ENCODE peak calls at places on chromosomes 12 and 14, in four cellular contexts. P is OCI-LY7; Q is CD8-positive, alpha-beta memory T cell; H is aorta. Z is an unnamed sample.

GRCh38 chr12:130714091-130714590 is 2.0 kb downstream of the RIMBP2 start:
- DNase-seq in Q (no peak), H (no peak), P (no peak), Z (no peak)

GRCh38 chr14:100850841-100851585 is 25.1 kb downstream of the MEG3 start:
- DNase-seq in H (peak; percentile 80), Q (peak; percentile 82), P (peak; percentile 67), Z (peak; percentile 76)

GRCh38 chr12:2614341-2614740 is 180.4 kb upstream of the FKBP4 start:
- DNase-seq in Q (no peak), H (peak; percentile 1), P (no peak), Z (no peak)

GRCh38 chr12:10364839-10365681 is 24.8 kb downstream of the KLRK1 start:
- DNase-seq in P (peak; percentile 91), H (peak; percentile 62), Q (peak; percentile 83), Z (peak; percentile 20)

GRCh38 chr12:58633479-58633878 is 286.8 kb downstream of the LRIG3 start:
- DNase-seq in Q (no peak), P (no peak), H (no peak), Z (no peak)

GRCh38 chr12:27291862-27292261 is 40.8 kb upstream of the BMAL2 start:
- DNase-seq in P (no peak), Q (no peak), H (no peak), Z (no peak)

GRCh38 chr12:121590476-121591143 is 9.8 kb upstream of the KDM2B start:
- DNase-seq in P (peak; percentile 76), Q (peak; percentile 87), H (no peak), Z (peak; percentile 83)

GRCh38 chr12:103928736-103929050 is 1.5 kb upstream of the HSP90B1 start:
- DNase-seq in P (peak; percentile 74), Q (peak; percentile 69), H (peak; percentile 64), Z (no peak)

GRCh38 chr12:55909513-55909884 is 18.2 kb downstream of the PYM1 start:
- DNase-seq in Q (no peak), P (no peak), H (no peak), Z (no peak)

GRCh38 chr14:75442642-75443041 is 14.8 kb downstream of the JDP2 start:
- DNase-seq in Q (no peak), P (no peak), H (no peak), Z (no peak)

GRCh38 chr12:92745874-92746553 is 43.2 kb downstream of the PLEKHG7 start:
- DNase-seq in P (no peak), Q (no peak), H (peak; percentile 94), Z (no peak)

GRCh38 chr14:68000516-68000915 is 180.9 kb downstream of the RAD51B start:
- DNase-seq in H (no peak), Q (no peak), P (no peak), Z (no peak)

GRCh38 chr12:93850476-93850875 is 173.3 kb downstream of the CRADD start:
- DNase-seq in Q (no peak), H (no peak), P (no peak), Z (no peak)

GRCh38 chr12:75097003-75097402 is 112.6 kb downstream of the KCNC2 start:
- DNase-seq in Q (no peak), P (no peak), H (no peak), Z (no peak)

GRCh38 chr12:52836042-52836466 is 1.9 kb upstream of the KRT79 start:
- DNase-seq in Q (peak; percentile 58), P (no peak), H (peak; percentile 37), Z (no peak)

GRCh38 chr12:14771651-14772137 is 31.6 kb downstream of the WBP11 start:
- DNase-seq in H (no peak), P (peak; percentile 65), Q (peak; percentile 78), Z (peak; percentile 80)

GRCh38 chr12:2417761-2418160 is 365.0 kb downstream of the CACNA1C start:
- DNase-seq in H (no peak), Q (no peak), P (no peak), Z (no peak)

GRCh38 chr12:15829949-15830348 is 40.8 kb upstream of the EPS8 start:
- DNase-seq in P (no peak), Q (no peak), H (no peak), Z (no peak)

GRCh38 chr12:121050725-121051124 is 11.7 kb upstream of the OASL start:
- DNase-seq in P (no peak), H (no peak), Q (no peak), Z (no peak)

GRCh38 chr12:107666009-107666408 is 19.6 kb upstream of the PWP1 start:
- DNase-seq in P (no peak), Q (no peak), H (no peak), Z (no peak)

GRCh38 chr12:131702573-131702877 is 8.4 kb upstream of the SFSWAP start:
- DNase-seq in Q (no peak), P (no peak), H (no peak), Z (no peak)

GRCh38 chr12:121578230-121579189 is 2.3 kb downstream of the KDM2B start:
- DNase-seq in H (peak; percentile 64), Q (peak; percentile 59), P (peak; percentile 24), Z (peak; percentile 28)

GRCh38 chr12:92136883-92137582 is 8.6 kb downstream of the BTG1 start:
- DNase-seq in Q (no peak), P (peak; percentile 38), H (no peak), Z (peak; percentile 34)

GRCh38 chr14:103302966-103303365 is 31.1 kb upstream of the EIF5 start:
- DNase-seq in H (no peak), P (no peak), Q (no peak), Z (no peak)

GRCh38 chr14:71483154-71483553 is 449.1 kb upstream of the RGS6 start:
- DNase-seq in Q (no peak), P (no peak), H (no peak), Z (no peak)

GRCh38 chr14:31777312-31777711 is 216.1 kb downstream of the NUBPL start:
- DNase-seq in Q (no peak), P (no peak), H (no peak), Z (no peak)

GRCh38 chr12:52614381-52615207 is 3.8 kb downstream of the KRT73 start:
- DNase-seq in H (no peak), P (no peak), Q (no peak), Z (no peak)

GRCh38 chr14:83991666-83992065 is 1538.3 kb upstream of the FLRT2 start:
- DNase-seq in P (no peak), Q (no peak), H (no peak), Z (no peak)

GRCh38 chr12:62259993-62260732 is at the start of gene USP15:
- DNase-seq in H (peak; percentile 98), Q (peak; percentile 98), P (peak; percentile 98), Z (peak; percentile 95)

GRCh38 chr12:62260733-62261683 is 804 bp downstream of the USP15 start:
- DNase-seq in Q (peak; percentile 69), H (peak; percentile 48), P (peak; percentile 88), Z (peak; percentile 76)

GRCh38 chr12:62263956-62264355 is 3.8 kb downstream of the USP15 start:
- DNase-seq in H (no peak), Q (no peak), P (no peak), Z (no peak)

GRCh38 chr12:62259311-62259992 is 752 bp upstream of the USP15 start:
- DNase-seq in Q (no peak), H (no peak), P (peak; percentile 39), Z (no peak)

DNA sequence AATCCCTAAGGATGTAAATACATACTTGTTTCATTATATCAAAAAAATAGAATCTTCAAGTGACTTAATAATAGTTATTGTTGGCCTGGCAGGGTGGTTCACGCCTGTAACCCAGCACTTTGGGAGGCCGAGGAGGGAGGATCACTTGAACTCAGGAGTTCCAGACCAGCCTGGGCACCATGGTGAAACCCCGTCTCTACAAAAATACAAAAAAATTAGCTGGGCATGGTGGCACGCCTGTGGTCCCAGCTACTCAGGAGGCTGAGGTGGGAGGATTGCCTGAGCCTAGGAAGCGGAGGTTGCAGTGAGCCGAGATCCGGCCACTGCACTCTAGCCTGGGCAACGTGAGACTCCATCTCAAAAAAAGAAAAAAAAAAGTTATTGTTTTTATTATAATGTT is 1.7 kb downstream of the USP15 start:
- DNase-seq in Q (no peak), H (no peak), P (no peak), Z (no peak)
- H3K4me3 ChIP-seq in Q (peak overlapping the region; percentile 93), H (peak overlapping the region; percentile 26), P (peak overlapping the region; percentile 92), Z (peak overlapping the region; percentile 96)

GRCh38 chr12:34344851-34345522 is 322.7 kb downstream of the ALG10 start:
- DNase-seq in P (no peak), H (no peak), Q (no peak), Z (no peak)

GRCh38 chr12:34341362-34341733 is 319.1 kb downstream of the ALG10 start:
- DNase-seq in Q (no peak), H (no peak), P (no peak), Z (no peak)

GRCh38 chr12:34342048-34342447 is 319.8 kb downstream of the ALG10 start:
- DNase-seq in P (no peak), H (no peak), Q (no peak), Z (no peak)

GRCh38 chr12:34343766-34344165 is 321.5 kb downstream of the ALG10 start:
- DNase-seq in H (no peak), Q (no peak), P (no peak), Z (no peak)

DNA sequence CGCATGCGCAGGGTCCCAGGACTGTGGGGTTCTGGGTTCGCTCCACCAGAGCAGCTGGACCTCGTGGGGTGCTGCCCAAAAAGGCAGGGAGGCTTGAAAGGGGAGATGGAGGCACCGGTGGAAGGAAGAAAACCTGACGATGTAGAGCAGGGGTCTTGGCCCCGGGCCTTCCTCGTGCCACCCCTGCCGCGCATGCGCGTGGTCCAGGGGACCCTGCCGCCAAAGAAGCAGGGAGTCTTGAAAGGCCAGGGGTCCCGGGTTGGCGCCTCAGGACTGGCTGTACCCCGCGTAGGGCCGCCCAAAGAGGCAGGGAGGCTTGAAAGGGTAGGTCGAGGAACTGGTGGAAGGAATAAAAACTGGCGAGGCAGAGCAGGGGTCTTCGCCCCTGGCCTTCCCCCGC is 321.0 kb downstream of the ALG10 start:
- DNase-seq in P (no peak), Q (no peak), H (no peak), Z (no peak)
- H3K9me3 ChIP-seq in P (no peaks in the 10 kb centered on the region), Q (no peaks in the 10 kb centered on the region), H (no peaks in the 10 kb centered on the region), Z (peaks cover 75% of the 10 kb centered on the region)

DNA sequence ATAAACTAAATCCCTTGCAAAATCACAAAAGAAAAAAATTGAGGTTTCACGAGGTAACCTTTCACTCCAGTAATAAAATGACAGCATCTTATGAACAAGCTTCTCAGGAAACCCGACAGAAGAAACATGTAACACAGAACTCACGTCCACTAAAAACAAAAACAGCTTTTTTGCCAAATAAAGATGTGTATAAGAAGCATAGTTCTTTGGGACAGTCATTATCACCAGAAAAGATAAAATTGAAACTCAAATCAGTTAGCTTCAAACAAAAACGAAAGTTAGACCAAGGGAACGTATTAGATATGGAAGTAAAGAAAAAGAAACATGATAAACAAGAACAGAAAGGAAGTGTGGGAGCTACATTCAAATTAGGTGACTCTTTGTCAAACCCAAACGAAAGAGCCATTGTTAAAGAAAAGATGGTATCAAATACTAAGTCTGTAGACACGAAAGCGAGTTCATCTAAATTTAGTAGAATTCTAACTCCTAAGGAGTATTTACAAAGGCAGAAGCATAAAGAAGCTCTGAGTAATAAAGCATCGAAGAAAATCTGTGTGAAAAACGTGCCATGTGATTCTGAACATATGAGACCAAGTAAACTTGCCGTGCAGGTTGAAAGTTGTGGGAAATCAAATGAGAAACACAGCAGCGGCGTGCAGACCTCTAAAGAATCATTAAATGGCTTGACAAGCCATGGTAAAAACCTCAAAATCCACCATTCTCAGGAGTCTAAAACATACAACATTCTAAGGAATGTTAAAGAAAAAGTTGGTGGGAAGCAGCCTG is 25.8 kb downstream of the RESF1 start:
- DNase-seq in H (no peak), Q (no peak), P (no peak), Z (no peak)
- H3K4me3 ChIP-seq in H (no peak overlapping the region), Q (no peak overlapping the region), P (no peak overlapping the region), Z (no peak overlapping the region)

DNA sequence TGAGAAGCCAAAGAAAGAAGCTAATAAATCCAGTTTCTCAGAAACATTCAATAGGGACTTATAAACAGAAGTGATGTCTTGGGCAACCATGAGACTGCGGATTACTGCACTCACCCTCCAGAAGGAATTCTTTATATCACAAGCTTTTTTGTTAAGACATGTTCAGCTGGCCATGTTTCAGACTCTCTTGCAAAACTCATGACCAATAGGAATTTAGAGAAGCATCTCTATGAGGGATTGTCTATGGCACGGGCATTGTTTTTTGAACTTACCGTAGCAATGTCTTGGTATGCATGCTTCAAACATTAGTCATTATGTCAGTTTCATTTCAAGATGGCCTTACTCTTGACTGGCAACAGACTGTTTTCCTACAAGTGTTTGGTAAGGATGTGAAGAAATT is 15.5 kb upstream of the ZNF268 start:
- DNase-seq in H (no peak), Q (no peak), P (no peak), Z (no peak)
- H3K9me3 ChIP-seq in H (peaks cover 9% of the 10 kb centered on the region), Q (peaks cover 38% of the 10 kb centered on the region), P (peaks cover 30% of the 10 kb centered on the region), Z (no peaks in the 10 kb centered on the region)